ENCODE peak calls at places on chromosomes 3 and 15, in four cellular contexts. One of them, this sample, is unnamed.

GRCh38 chr3:134149286-134149685 is 101.4 kb downstream of the RYK start:
- DNase-seq in choroid plexus epithelial cell: peak
- DNase-seq in T1000: no peak
- DNase-seq in T-helper 1 cell: no peak
- DNase-seq in this sample: peak

GRCh38 chr3:53045784-53046170 is at the start of gene SFMBT1:
- DNase-seq in choroid plexus epithelial cell: peak
- DNase-seq in T1000: peak
- DNase-seq in T-helper 1 cell: peak
- DNase-seq in this sample: peak

GRCh38 chr3:69097407-69098086 is 12.8 kb downstream of the ARL6IP5 start:
- DNase-seq in choroid plexus epithelial cell: no peak
- DNase-seq in T1000: no peak
- DNase-seq in T-helper 1 cell: no peak
- DNase-seq in this sample: no peak

GRCh38 chr3:36380171-36381031 is at the start of gene STAC:
- DNase-seq in choroid plexus epithelial cell: no peak
- DNase-seq in T1000: peak
- DNase-seq in T-helper 1 cell: no peak
- DNase-seq in this sample: no peak

GRCh38 chr3:23781871-23782270 is 23.9 kb upstream of the UBE2E1 start:
- DNase-seq in choroid plexus epithelial cell: no peak
- DNase-seq in T1000: no peak
- DNase-seq in T-helper 1 cell: no peak
- DNase-seq in this sample: no peak

GRCh38 chr15:70258369-70259029 is 160.8 kb upstream of the TLE3 start:
- DNase-seq in choroid plexus epithelial cell: no peak
- DNase-seq in T1000: no peak
- DNase-seq in T-helper 1 cell: peak
- DNase-seq in this sample: no peak

GRCh38 chr3:71031914-71032521 is 551.5 kb downstream of the FOXP1 start:
- DNase-seq in choroid plexus epithelial cell: no peak
- DNase-seq in T1000: no peak
- DNase-seq in T-helper 1 cell: no peak
- DNase-seq in this sample: no peak

GRCh38 chr3:158718490-158719170 is 13.6 kb downstream of the RARRES1 start:
- DNase-seq in choroid plexus epithelial cell: peak
- DNase-seq in T1000: peak
- DNase-seq in T-helper 1 cell: no peak
- DNase-seq in this sample: peak

GRCh38 chr3:171978390-171978789 is 61.0 kb upstream of the FNDC3B start:
- DNase-seq in choroid plexus epithelial cell: no peak
- DNase-seq in T1000: no peak
- DNase-seq in T-helper 1 cell: no peak
- DNase-seq in this sample: no peak

GRCh38 chr3:117168896-117169295 is 459.3 kb downstream of the TUSC7 start:
- DNase-seq in choroid plexus epithelial cell: no peak
- DNase-seq in T1000: no peak
- DNase-seq in T-helper 1 cell: no peak
- DNase-seq in this sample: no peak

GRCh38 chr15:42031211-42031915 is 10.5 kb upstream of the PLA2G4E start:
- DNase-seq in choroid plexus epithelial cell: no peak
- DNase-seq in T1000: no peak
- DNase-seq in T-helper 1 cell: no peak
- DNase-seq in this sample: no peak

GRCh38 chr15:72911658-72912057 is 128.1 kb upstream of the ADPGK start:
- DNase-seq in choroid plexus epithelial cell: no peak
- DNase-seq in T1000: no peak
- DNase-seq in T-helper 1 cell: no peak
- DNase-seq in this sample: no peak

GRCh38 chr15:67745059-67745993 is 80.0 kb upstream of the SKOR1 start:
- DNase-seq in choroid plexus epithelial cell: peak
- DNase-seq in T1000: no peak
- DNase-seq in T-helper 1 cell: no peak
- DNase-seq in this sample: peak

GRCh38 chr3:38987456-38987855 is 64.3 kb downstream of the SCN11A start:
- DNase-seq in choroid plexus epithelial cell: no peak
- DNase-seq in T1000: no peak
- DNase-seq in T-helper 1 cell: no peak
- DNase-seq in this sample: no peak

GRCh38 chr15:66293419-66294156 is at the start of gene DIS3L:
- DNase-seq in choroid plexus epithelial cell: peak
- DNase-seq in T1000: peak
- DNase-seq in T-helper 1 cell: peak
- DNase-seq in this sample: peak

GRCh38 chr3:72196377-72196929 is 411.5 kb upstream of the PROK2 start:
- DNase-seq in choroid plexus epithelial cell: no peak
- DNase-seq in T1000: no peak
- DNase-seq in T-helper 1 cell: no peak
- DNase-seq in this sample: no peak

GRCh38 chr3:170038434-170039110 is 777 bp downstream of the GPR160 start:
- DNase-seq in choroid plexus epithelial cell: no peak
- DNase-seq in T1000: no peak
- DNase-seq in T-helper 1 cell: peak
- DNase-seq in this sample: no peak

GRCh38 chr15:98653686-98654085 is 5.3 kb downstream of the IGF1R start:
- DNase-seq in choroid plexus epithelial cell: peak
- DNase-seq in T1000: no peak
- DNase-seq in T-helper 1 cell: no peak
- DNase-seq in this sample: no peak

GRCh38 chr3:50117120-50117519 is 28.4 kb downstream of the RBM5 start:
- DNase-seq in choroid plexus epithelial cell: no peak
- DNase-seq in T1000: no peak
- DNase-seq in T-helper 1 cell: no peak
- DNase-seq in this sample: no peak

GRCh38 chr3:173732237-173732636 is 334.7 kb downstream of the NLGN1 start:
- DNase-seq in choroid plexus epithelial cell: no peak
- DNase-seq in T1000: no peak
- DNase-seq in T-helper 1 cell: no peak
- DNase-seq in this sample: no peak

GRCh38 chr3:133884547-133885240 is 11.0 kb downstream of the RAB6B start:
- DNase-seq in choroid plexus epithelial cell: no peak
- DNase-seq in T1000: no peak
- DNase-seq in T-helper 1 cell: no peak
- DNase-seq in this sample: no peak

GRCh38 chr3:12442654-12443501 is 41.4 kb upstream of the TSEN2 start:
- DNase-seq in choroid plexus epithelial cell: no peak
- DNase-seq in T1000: no peak
- DNase-seq in T-helper 1 cell: no peak
- DNase-seq in this sample: peak

GRCh38 chr3:14124223-14124614 is 451 bp downstream of the CHCHD4 start:
- DNase-seq in choroid plexus epithelial cell: peak
- DNase-seq in T1000: no peak
- DNase-seq in T-helper 1 cell: no peak
- DNase-seq in this sample: peak

GRCh38 chr3:73559730-73560129 is 65.0 kb downstream of the PDZRN3 start:
- DNase-seq in choroid plexus epithelial cell: no peak
- DNase-seq in T1000: no peak
- DNase-seq in T-helper 1 cell: no peak
- DNase-seq in this sample: peak

GRCh38 chr3:149646181-149646766 is 11.6 kb downstream of the WWTR1 start:
- DNase-seq in choroid plexus epithelial cell: no peak
- DNase-seq in T1000: no peak
- DNase-seq in T-helper 1 cell: no peak
- DNase-seq in this sample: peak

GRCh38 chr3:37217098-37217849 is 42.9 kb upstream of the LRRFIP2 start:
- DNase-seq in choroid plexus epithelial cell: no peak
- DNase-seq in T1000: no peak
- DNase-seq in T-helper 1 cell: peak
- DNase-seq in this sample: no peak

GRCh38 chr15:66567897-66568296 is 2.1 kb upstream of the LCTL start:
- DNase-seq in choroid plexus epithelial cell: no peak
- DNase-seq in T1000: no peak
- DNase-seq in T-helper 1 cell: no peak
- DNase-seq in this sample: no peak

GRCh38 chr3:60497922-60498321 is 753.3 kb downstream of the FHIT start:
- DNase-seq in choroid plexus epithelial cell: no peak
- DNase-seq in T1000: no peak
- DNase-seq in T-helper 1 cell: no peak
- DNase-seq in this sample: no peak

GRCh38 chr15:78063966-78064365 is 13.5 kb downstream of the TBC1D2B start:
- DNase-seq in choroid plexus epithelial cell: peak
- DNase-seq in T1000: no peak
- DNase-seq in T-helper 1 cell: no peak
- DNase-seq in this sample: peak

GRCh38 chr15:65365229-65365628 is 12.6 kb downstream of the IGDCC3 start:
- DNase-seq in choroid plexus epithelial cell: peak
- DNase-seq in T1000: no peak
- DNase-seq in T-helper 1 cell: no peak
- DNase-seq in this sample: no peak

GRCh38 chr3:15332405-15333098 is at the start of gene SH3BP5:
- DNase-seq in choroid plexus epithelial cell: peak
- DNase-seq in T1000: peak
- DNase-seq in T-helper 1 cell: peak
- DNase-seq in this sample: peak

GRCh38 chr3:65979731-65980130 is 59.0 kb downstream of the MAGI1 start:
- DNase-seq in choroid plexus epithelial cell: peak
- DNase-seq in T1000: no peak
- DNase-seq in T-helper 1 cell: no peak
- DNase-seq in this sample: peak

GRCh38 chr15:61115679-61116078 is 113.4 kb downstream of the RORA start:
- DNase-seq in choroid plexus epithelial cell: no peak
- DNase-seq in T1000: no peak
- DNase-seq in T-helper 1 cell: no peak
- DNase-seq in this sample: no peak

GRCh38 chr3:125245521-125245920 is 33.0 kb upstream of the SLC12A8 start:
- DNase-seq in choroid plexus epithelial cell: peak
- DNase-seq in T1000: no peak
- DNase-seq in T-helper 1 cell: no peak
- DNase-seq in this sample: no peak

GRCh38 chr3:123521179-123521969 is 63.5 kb downstream of the HACD2 start:
- DNase-seq in choroid plexus epithelial cell: peak
- DNase-seq in T1000: no peak
- DNase-seq in T-helper 1 cell: no peak
- DNase-seq in this sample: no peak

GRCh38 chr15:100785181-100786138 is 94.2 kb upstream of the ALDH1A3 start:
- DNase-seq in choroid plexus epithelial cell: no peak
- DNase-seq in T1000: no peak
- DNase-seq in T-helper 1 cell: no peak
- DNase-seq in this sample: no peak

GRCh38 chr3:7144696-7145308 is 283.9 kb downstream of the GRM7 start:
- DNase-seq in choroid plexus epithelial cell: no peak
- DNase-seq in T1000: no peak
- DNase-seq in T-helper 1 cell: no peak
- DNase-seq in this sample: no peak

GRCh38 chr3:191644291-191644690 is 183.3 kb downstream of the PYDC2 start:
- DNase-seq in choroid plexus epithelial cell: no peak
- DNase-seq in T1000: no peak
- DNase-seq in T-helper 1 cell: no peak
- DNase-seq in this sample: no peak

GRCh38 chr3:31733234-31733667 is 200.5 kb downstream of the STT3B start:
- DNase-seq in choroid plexus epithelial cell: no peak
- DNase-seq in T1000: no peak
- DNase-seq in T-helper 1 cell: no peak
- DNase-seq in this sample: no peak

This sample was measured in fibroblast of villous mesenchyme.